ENCODE peak calls at places on chromosome 16, in seven cellular contexts. I is H54, P is HTR-8/SVneo, J is GM10248, N is NCI-H69, O is myocyte, E is EL. C is an unnamed sample.
A peak's percentile ranks its signal among the peaks of the same experiment; 100 is the strongest.

GRCh38 chr16:14324581-14324980 is 253.5 kb downstream of the MRTFB start:
- DNase-seq in I (no peak), P (no peak), J (no peak), N (no peak), O (no peak), E (peak; percentile 41), C (no peak)

GRCh38 chr16:86874141-86874540 is 295.8 kb downstream of the FOXL1 start:
- DNase-seq in I (peak; percentile 35), P (no peak), J (peak; percentile 61), N (no peak), O (no peak), E (peak; percentile 36), C (peak; percentile 6)

GRCh38 chr16:86836503-86837125 is 258.3 kb downstream of the FOXL1 start:
- DNase-seq in I (peak; percentile 45), P (peak; percentile 71), J (no peak), N (no peak), O (peak; percentile 47), E (peak; percentile 96), C (no peak)

GRCh38 chr16:77780378-77780837 is 8.0 kb upstream of the VAT1L start:
- DNase-seq in I (peak; percentile 79), P (peak; percentile 91), J (no peak), N (no peak), O (no peak), E (peak; percentile 80), C (peak; percentile 10)

GRCh38 chr16:58026705-58027340 is 1.3 kb downstream of the MMP15 start:
- DNase-seq in I (no peak), P (no peak), J (no peak), N (peak; percentile 41), O (no peak), E (no peak), C (no peak)

GRCh38 chr16:89071686-89072182 is 21.9 kb upstream of the ACSF3 start:
- DNase-seq in I (no peak), P (no peak), J (no peak), N (peak; percentile 33), O (no peak), E (no peak), C (no peak)

GRCh38 chr16:49980166-49980565 is 44.9 kb upstream of the CNEP1R1 start:
- DNase-seq in I (peak; percentile 9), P (no peak), J (no peak), N (no peak), O (no peak), E (peak; percentile 50), C (no peak)

GRCh38 chr16:51159296-51159695 is 8.2 kb upstream of the SALL1 start:
- DNase-seq in I (no peak), P (no peak), J (no peak), N (no peak), O (no peak), E (no peak), C (no peak)

GRCh38 chr16:64754279-64754678 is 367.6 kb downstream of the CDH11 start:
- DNase-seq in I (no peak), P (no peak), J (no peak), N (peak; percentile 1), O (no peak), E (peak; percentile 33), C (no peak)

GRCh38 chr16:64251742-64252141 is 870.1 kb downstream of the CDH11 start:
- DNase-seq in I (no peak), P (no peak), J (no peak), N (no peak), O (peak; percentile 57), E (no peak), C (no peak)

GRCh38 chr16:46908540-46909372 is 24.6 kb downstream of the GPT2 start:
- DNase-seq in I (peak; percentile 65), P (peak; percentile 59), J (peak; percentile 66), N (peak; percentile 64), O (peak; percentile 77), E (peak; percentile 60), C (peak; percentile 57)

C was measured in HCT116.